ENCODE peak calls at places on chromosome 12, in eight cellular contexts. Z is fibroblast of the aortic adventitia, L is fibroblast of pulmonary artery, Q is NCI-H510A treated with DMSO at 0.1 percent for 48 hours, U is anterior cingulate cortex, X is left ventricle myocardium inferior, P is Right ventricle myocardium superior, G is A172. S is an unnamed sample.

GRCh38 chr12:24230061-24230460 is 280.6 kb upstream of the SOX5 start:
- DNase-seq in Z (no peak), L (no peak), Q (no peak), U (no peak), X (no peak), P (no peak), G (no peak), S (no peak)

GRCh38 chr12:62934799-62935674 is at the start of gene PPM1H:
- DNase-seq in Z (peak), L (peak), Q (peak), U (peak), X (peak), P (peak), G (peak), S (peak)

GRCh38 chr12:94525951-94526350 is 66.3 kb upstream of the CEP83 start:
- DNase-seq in Z (no peak), L (no peak), Q (no peak), U (no peak), X (no peak), P (no peak), G (no peak), S (no peak)

GRCh38 chr12:9049520-9050133 is 60.3 kb downstream of the KLRG1 start:
- DNase-seq in Z (peak), L (peak), Q (peak), U (no peak), X (no peak), P (no peak), G (peak), S (no peak)

GRCh38 chr12:2256915-2257314 is 204.1 kb downstream of the CACNA1C start:
- DNase-seq in Z (peak), L (peak), Q (no peak), U (no peak), X (no peak), P (no peak), G (peak), S (no peak)

GRCh38 chr12:105102673-105103072 is 4.9 kb upstream of the WASHC4 start:
- DNase-seq in Z (no peak), L (no peak), Q (no peak), U (no peak), X (no peak), P (no peak), G (no peak), S (no peak)

GRCh38 chr12:55929306-55929791 is 1.6 kb upstream of the DGKA start:
- DNase-seq in Z (no peak), L (no peak), Q (no peak), U (no peak), X (no peak), P (no peak), G (no peak), S (no peak)

GRCh38 chr12:100554608-100555077 is 18.8 kb upstream of the GAS2L3 start:
- DNase-seq in Z (peak), L (peak), Q (peak), U (no peak), X (no peak), P (no peak), G (peak), S (no peak)

GRCh38 chr12:56152132-56152755 is at the start of gene MYL6B:
- DNase-seq in Z (peak), L (peak), Q (peak), U (peak), X (peak), P (peak), G (peak), S (peak)

GRCh38 chr12:42027537-42027936 is 117.1 kb downstream of the GXYLT1 start:
- DNase-seq in Z (no peak), L (no peak), Q (no peak), U (no peak), X (no peak), P (no peak), G (no peak), S (no peak)

GRCh38 chr12:53423597-53423996 is at the start of gene AMHR2:
- DNase-seq in Z (no peak), L (no peak), Q (no peak), U (no peak), X (no peak), P (no peak), G (no peak), S (no peak)

GRCh38 chr12:116244001-116244400 is 33.5 kb downstream of the MED13L start:
- DNase-seq in Z (no peak), L (peak), Q (peak), U (no peak), X (no peak), P (no peak), G (no peak), S (no peak)

GRCh38 chr12:131112690-131113290 is 159.1 kb downstream of the ADGRD1 start:
- DNase-seq in Z (peak), L (no peak), Q (no peak), U (no peak), X (no peak), P (peak), G (peak), S (no peak)

GRCh38 chr12:4564819-4565218 is 2.8 kb downstream of the DYRK4 start:
- DNase-seq in Z (no peak), L (no peak), Q (no peak), U (no peak), X (no peak), P (no peak), G (no peak), S (no peak)

GRCh38 chr12:99529966-99530365 is 117.6 kb upstream of the GARIN6 start:
- DNase-seq in Z (no peak), L (no peak), Q (no peak), U (no peak), X (no peak), P (no peak), G (peak), S (no peak)

GRCh38 chr12:109685574-109686447 is 27.8 kb upstream of the FAM222A start:
- DNase-seq in Z (no peak), L (no peak), Q (no peak), U (no peak), X (no peak), P (no peak), G (no peak), S (no peak)

GRCh38 chr12:130438243-130438620 is 100.5 kb downstream of the PIWIL1 start:
- DNase-seq in Z (no peak), L (no peak), Q (no peak), U (no peak), X (no peak), P (peak), G (no peak), S (no peak)

GRCh38 chr12:48970702-48971334 is 717 bp downstream of the WNT10B start:
- DNase-seq in Z (no peak), L (no peak), Q (no peak), U (no peak), X (no peak), P (no peak), G (no peak), S (no peak)

GRCh38 chr12:22282283-22282682 is 52.2 kb downstream of the ST8SIA1 start:
- DNase-seq in Z (peak), L (peak), Q (no peak), U (no peak), X (no peak), P (no peak), G (peak), S (no peak)

GRCh38 chr12:20309504-20310148 is 58.7 kb upstream of the PDE3A start:
- DNase-seq in Z (peak), L (no peak), Q (no peak), U (no peak), X (peak), P (peak), G (no peak), S (no peak)

GRCh38 chr12:110687770-110688169 is 1.1 kb downstream of the HVCN1 start:
- DNase-seq in Z (peak), L (no peak), Q (no peak), U (no peak), X (no peak), P (no peak), G (no peak), S (no peak)

GRCh38 chr12:105848286-105848685 is 290.5 kb downstream of the NUAK1 start:
- DNase-seq in Z (no peak), L (no peak), Q (no peak), U (no peak), X (no peak), P (no peak), G (no peak), S (no peak)

GRCh38 chr12:52233462-52234141 is 559 bp downstream of the KRT7 start:
- DNase-seq in Z (no peak), L (no peak), Q (peak), U (no peak), X (no peak), P (no peak), G (no peak), S (no peak)

GRCh38 chr12:47216150-47216677 is 136.5 kb upstream of the AMIGO2 start:
- DNase-seq in Z (no peak), L (no peak), Q (no peak), U (no peak), X (peak), P (peak), G (no peak), S (no peak)

GRCh38 chr12:2575245-2575644 is 219.5 kb upstream of the FKBP4 start:
- DNase-seq in Z (no peak), L (no peak), Q (no peak), U (no peak), X (no peak), P (no peak), G (no peak), S (no peak)

GRCh38 chr12:25107920-25108319 is 87.0 kb downstream of the DNAI7 start:
- DNase-seq in Z (no peak), L (no peak), Q (no peak), U (no peak), X (no peak), P (no peak), G (no peak), S (no peak)

GRCh38 chr12:117189725-117190209 is 503 bp downstream of the FBXO21 start:
- DNase-seq in Z (peak), L (peak), Q (peak), U (peak), X (no peak), P (peak), G (peak), S (no peak)

GRCh38 chr12:102369876-102370275 is 110.5 kb downstream of the IGF1 start:
- DNase-seq in Z (no peak), L (no peak), Q (no peak), U (no peak), X (no peak), P (no peak), G (no peak), S (no peak)

GRCh38 chr12:5780536-5780935 is 164.5 kb downstream of the ANO2 start:
- DNase-seq in Z (no peak), L (no peak), Q (no peak), U (no peak), X (no peak), P (no peak), G (no peak), S (no peak)

GRCh38 chr12:6697584-6698351 is 2.8 kb downstream of the PIANP start:
- DNase-seq in Z (peak), L (peak), Q (peak), U (no peak), X (no peak), P (no peak), G (peak), S (no peak)

GRCh38 chr12:114812384-114812783 is 128.4 kb upstream of the TBX3 start:
- DNase-seq in Z (no peak), L (no peak), Q (no peak), U (no peak), X (no peak), P (no peak), G (no peak), S (no peak)

GRCh38 chr12:13373131-13373530 is 176.6 kb downstream of the EMP1 start:
- DNase-seq in Z (peak), L (no peak), Q (no peak), U (no peak), X (no peak), P (no peak), G (no peak), S (no peak)

GRCh38 chr12:62006076-62006732 is 254.0 kb upstream of the USP15 start:
- DNase-seq in Z (peak), L (peak), Q (peak), U (no peak), X (no peak), P (no peak), G (peak), S (no peak)

GRCh38 chr12:68733661-68734071 is 12.3 kb upstream of the SLC35E3 start:
- DNase-seq in Z (peak), L (peak), Q (no peak), U (no peak), X (no peak), P (no peak), G (peak), S (no peak)

GRCh38 chr12:55899035-55899434 is 28.7 kb downstream of the PYM1 start:
- DNase-seq in Z (peak), L (peak), Q (no peak), U (no peak), X (no peak), P (no peak), G (no peak), S (no peak)

GRCh38 chr12:125981610-125982253 is 916.5 kb downstream of the AACS start:
- DNase-seq in Z (no peak), L (no peak), Q (no peak), U (no peak), X (no peak), P (no peak), G (no peak), S (no peak)

GRCh38 chr12:7460375-7461259 is 16.7 kb upstream of the CD163L1 start:
- DNase-seq in Z (peak), L (peak), Q (peak), U (peak), X (peak), P (peak), G (peak), S (peak)

S was measured in nucleus accumbens.